ENCODE peak calls at places on chromosome X, in four cellular contexts. U is K562, F is HepG2, E is GM12878. T is an unnamed sample.

GRCh38 chrX:106391284-106391852 is 220.4 kb upstream of the RADX start:
- DNase-seq in U (no peak), F (no peak), E (no peak), T (no peak)

GRCh38 chrX:105653891-105654290 is 168.4 kb upstream of the NRK start:
- DNase-seq in U (no peak), F (no peak), E (no peak), T (no peak)

GRCh38 chrX:114798902-114799301 is 215.0 kb downstream of the HTR2C start:
- DNase-seq in U (no peak), F (no peak), E (no peak), T (no peak)

GRCh38 chrX:65926095-65927019 is 113.5 kb downstream of the VSIG4 start:
- DNase-seq in U (peak), F (no peak), E (peak), T (no peak)

GRCh38 chrX:132622130-132622529 is 133.3 kb upstream of the MBNL3 start:
- DNase-seq in U (peak), F (no peak), E (no peak), T (no peak)

GRCh38 chrX:3370656-3371055 is 24.2 kb upstream of the MXRA5 start:
- DNase-seq in U (no peak), F (no peak), E (no peak), T (no peak)

GRCh38 chrX:103376979-103377324 is 614 bp downstream of the BEX3 start:
- DNase-seq in U (no peak), F (no peak), E (no peak), T (peak)

GRCh38 chrX:27086221-27086620 is 376.9 kb downstream of the PPP4R3C start:
- DNase-seq in U (no peak), F (no peak), E (no peak), T (no peak)

GRCh38 chrX:7109838-7110793 is 37.4 kb upstream of the STS start:
- DNase-seq in U (no peak), F (no peak), E (peak), T (no peak)

GRCh38 chrX:105018865-105019264 is 201.6 kb downstream of the TEX13A start:
- DNase-seq in U (no peak), F (no peak), E (no peak), T (no peak)

DNA sequence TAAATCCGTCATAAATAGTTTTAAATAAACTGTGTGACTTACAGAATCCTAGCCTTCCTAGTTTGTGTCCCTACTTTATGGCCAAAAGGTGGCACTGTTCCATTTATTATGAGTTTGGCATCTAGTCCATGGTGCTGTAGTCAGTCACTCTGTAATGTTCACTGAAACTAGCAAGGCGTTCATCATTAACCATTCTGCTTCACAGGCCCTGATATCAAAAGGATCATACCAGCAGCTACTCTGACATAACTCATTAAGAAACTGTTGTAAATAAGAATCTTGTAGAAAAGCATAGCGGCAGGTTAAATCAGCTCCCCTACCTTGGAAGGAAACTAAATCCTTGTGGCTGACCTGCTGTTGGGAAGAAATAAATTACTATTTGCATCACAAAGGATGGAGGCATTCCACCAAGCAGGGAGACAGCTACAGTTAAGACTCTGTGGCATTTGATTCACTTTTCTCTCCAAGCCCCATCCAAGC is 919.6 kb upstream of the DIAPH2 start:
- DNase-seq in U (no peak), F (peak), E (no peak), T (no peak)
- TF ChIP-seq CHD4 in U (no peak), F (no peak), E (no peak), T (no peak)

GRCh38 chrX:522456-522855 is 108.1 kb upstream of the SHOX start:
- DNase-seq in U (no peak), F (no peak), E (no peak), T (no peak)

GRCh38 chrX:525134-525533 is 105.5 kb upstream of the SHOX start:
- DNase-seq in U (no peak), F (no peak), E (no peak), T (no peak)

GRCh38 chrX:530726-531610 is 99.6 kb upstream of the SHOX start:
- DNase-seq in U (no peak), F (no peak), E (no peak), T (no peak)

GRCh38 chrX:531611-531936 is 99.0 kb upstream of the SHOX start:
- DNase-seq in U (no peak), F (no peak), E (no peak), T (no peak)

GRCh38 chrX:526295-527224 is 104.0 kb upstream of the SHOX start:
- DNase-seq in U (no peak), F (peak), E (no peak), T (peak)
- TF ChIP-seq HDAC2 in U (no peak), F (peak), E (no peak), T (no peak)

DNA sequence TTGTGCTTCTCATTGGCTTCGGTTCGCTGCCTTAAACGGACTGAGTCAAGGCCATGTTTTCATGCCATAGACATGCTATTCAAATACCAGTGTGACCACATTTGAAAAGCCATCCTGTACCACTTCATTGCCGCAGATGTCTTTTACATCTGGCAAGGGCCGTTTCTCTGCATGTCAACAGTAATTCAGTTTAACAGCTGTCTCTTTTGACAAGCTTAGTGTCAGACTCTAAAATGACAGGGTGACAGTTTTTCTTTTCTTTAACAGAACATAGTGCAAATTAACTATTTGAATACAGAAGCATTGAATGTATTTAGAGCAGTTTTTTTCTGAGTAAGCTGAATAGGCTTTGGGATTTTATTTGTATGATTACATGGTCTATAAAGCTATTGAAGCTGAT is 362.2 kb upstream of the POU3F4 start:
- DNase-seq in U (no peak), F (no peak), E (no peak), T (no peak)
- TF ChIP-seq CHD4 in U (no peak), F (no peak), E (no peak), T (no peak)

GRCh38 chrX:107734646-107735045 is 40.9 kb downstream of the TSC22D3 start:
- DNase-seq in U (no peak), F (no peak), E (no peak), T (no peak)

GRCh38 chrX:107736781-107737531 is 38.6 kb downstream of the TSC22D3 start:
- DNase-seq in U (no peak), F (peak), E (no peak), T (peak)

GRCh38 chrX:107730991-107731766 is 44.4 kb downstream of the TSC22D3 start:
- DNase-seq in U (no peak), F (no peak), E (no peak), T (no peak)

GRCh38 chrX:107731831-107732502 is 43.6 kb downstream of the TSC22D3 start:
- DNase-seq in U (peak), F (no peak), E (no peak), T (peak)

GRCh38 chrX:107733686-107734085 is 41.9 kb downstream of the TSC22D3 start:
- DNase-seq in U (no peak), F (no peak), E (no peak), T (no peak)
- TF ChIP-seq HDAC2 in U (no peak), F (no peak), E (no peak), T (no peak)

GRCh38 chrX:100411802-100412333 is 1.8 kb upstream of the PCDH19 start:
- DNase-seq in U (no peak), F (no peak), E (no peak), T (no peak)

GRCh38 chrX:100413231-100413630 is 3.2 kb upstream of the PCDH19 start:
- DNase-seq in U (peak), F (peak), E (peak), T (peak)

GRCh38 chrX:100417671-100418070 is 7.6 kb upstream of the PCDH19 start:
- DNase-seq in U (no peak), F (no peak), E (no peak), T (no peak)
- TF ChIP-seq CHD4 in U (no peak), F (no peak), E (no peak), T (no peak)

DNA sequence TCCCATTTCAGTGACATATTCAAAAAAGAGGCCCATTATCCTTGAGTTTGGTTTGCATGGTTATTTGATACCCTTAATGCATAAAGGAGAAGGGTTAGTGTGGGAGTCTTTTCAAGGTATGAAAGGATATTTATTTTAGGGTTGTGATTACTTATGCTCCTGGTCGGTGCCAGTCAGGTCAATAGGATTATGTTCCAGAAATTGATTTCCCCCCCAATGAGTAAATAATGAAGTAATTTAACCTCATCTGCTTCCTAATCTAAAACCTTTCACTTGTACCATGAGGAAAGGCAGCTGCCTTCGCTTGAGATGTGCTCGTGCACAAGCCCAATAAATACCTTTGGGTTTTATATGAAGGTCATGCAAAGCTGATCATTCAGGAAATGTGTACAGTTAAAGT is 55.0 kb upstream of the NR0B1 start:
- DNase-seq in U (no peak), F (no peak), E (no peak), T (no peak)
- TF ChIP-seq HDAC2 in U (no peak), F (no peak), E (no peak), T (no peak)

GRCh38 chrX:15299945-15300851 is 15.2 kb downstream of the ASB11 start:
- DNase-seq in U (peak), F (peak), E (no peak), T (peak)
- TF ChIP-seq CHD4 in U (no peak), F (no peak), E (no peak), T (no peak)

GRCh38 chrX:21946925-21947641 is 6.6 kb downstream of the SMS start:
- DNase-seq in U (no peak), F (no peak), E (no peak), T (no peak)
- TF ChIP-seq HDAC2 in U (no peak), F (no peak), E (no peak), T (no peak)

GRCh38 chrX:155841232-155841631 is 39.9 kb upstream of the VAMP7 start:
- DNase-seq in U (no peak), F (no peak), E (no peak), T (no peak)
- TF ChIP-seq CHD4 in U (no peak), F (no peak), E (no peak), T (no peak)

DNA sequence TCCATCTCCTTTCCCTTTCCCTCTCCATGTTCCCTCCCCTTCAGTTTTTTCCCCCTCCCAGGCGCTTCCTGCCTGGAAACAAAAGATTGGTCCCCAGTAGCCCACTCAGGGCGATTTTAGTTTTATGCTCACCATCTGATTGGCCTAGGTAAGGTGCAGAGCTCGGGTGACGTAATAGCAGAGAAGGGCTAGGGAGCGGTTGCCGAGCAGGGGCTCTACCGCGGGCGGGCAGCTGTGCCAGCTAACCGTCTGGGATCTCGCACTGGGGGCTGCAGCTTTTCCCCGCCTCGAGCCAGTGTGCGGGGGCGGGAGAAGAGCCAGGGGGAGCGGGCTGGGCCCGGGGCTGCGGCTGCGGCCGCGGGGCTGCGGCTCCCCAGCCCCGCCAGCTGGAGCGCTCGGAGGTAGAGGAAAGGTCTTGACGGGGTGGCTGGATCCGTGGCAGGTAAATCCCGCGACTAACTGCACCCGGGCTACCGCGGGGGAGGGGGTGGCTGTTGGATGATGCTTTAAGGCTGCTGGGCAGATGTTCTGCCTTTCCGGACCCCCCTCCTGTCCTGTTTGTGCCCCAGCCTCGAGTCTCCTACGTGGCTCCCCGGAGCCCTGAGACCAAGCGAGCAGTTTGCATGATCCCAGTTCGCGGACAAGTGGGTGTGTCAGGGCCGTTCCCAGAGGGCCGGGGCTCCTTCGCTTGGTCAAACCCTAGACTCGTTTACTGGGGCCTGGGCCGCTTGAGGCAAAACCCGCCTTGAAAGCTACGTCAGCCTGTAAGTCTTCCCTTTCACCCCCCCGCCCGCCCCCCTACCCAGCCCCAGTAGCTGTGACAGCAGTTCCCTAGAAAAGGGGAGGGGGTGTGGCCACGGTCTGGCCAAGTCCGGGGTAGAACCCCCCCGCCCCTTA is at the start of gene PAK3:
- DNase-seq in U (no peak), F (no peak), E (no peak), T (peak)
- TF ChIP-seq HDAC2 in U (no peak), F (no peak), E (no peak), T (no peak)

T was measured in A549.